ENCODE peak calls at places on chromosomes 2 and 18, in five cellular contexts. One of them, this sample, is unnamed.

GRCh38 chr18:22465859-22466602 is 48.3 kb upstream of the CTAGE1 start:
- DNase-seq in stimulated activated CD8-positive, alpha-beta memory T cell treated with anti-CD3 and anti-CD28 coated beads, Interleukin-7, amount 100 ng/mL, for 1 hour: no peak
- DNase-seq in activated T-helper 1 cell treated with Interleukin-2 at 50 U/mL for 16 hours: no peak
- DNase-seq in NCI-H1092 treated with DMSO at 0.1 percent for 48 hours: no peak
- DNase-seq in choroid plexus epithelial cell: peak
- DNase-seq in this sample: peak

GRCh38 chr18:61308795-61309393 is 24.3 kb upstream of the CDH20 start:
- DNase-seq in stimulated activated CD8-positive, alpha-beta memory T cell treated with anti-CD3 and anti-CD28 coated beads, Interleukin-7, amount 100 ng/mL, for 1 hour: no peak
- DNase-seq in activated T-helper 1 cell treated with Interleukin-2 at 50 U/mL for 16 hours: no peak
- DNase-seq in NCI-H1092 treated with DMSO at 0.1 percent for 48 hours: no peak
- DNase-seq in choroid plexus epithelial cell: no peak
- DNase-seq in this sample: peak

GRCh38 chr2:198296665-198297308 is 492.4 kb downstream of the PLCL1 start:
- DNase-seq in stimulated activated CD8-positive, alpha-beta memory T cell treated with anti-CD3 and anti-CD28 coated beads, Interleukin-7, amount 100 ng/mL, for 1 hour: peak
- DNase-seq in activated T-helper 1 cell treated with Interleukin-2 at 50 U/mL for 16 hours: peak
- DNase-seq in NCI-H1092 treated with DMSO at 0.1 percent for 48 hours: peak
- DNase-seq in choroid plexus epithelial cell: peak
- DNase-seq in this sample: peak

GRCh38 chr2:86297382-86298147 is 39.9 kb downstream of the REEP1 start:
- DNase-seq in stimulated activated CD8-positive, alpha-beta memory T cell treated with anti-CD3 and anti-CD28 coated beads, Interleukin-7, amount 100 ng/mL, for 1 hour: no peak
- DNase-seq in activated T-helper 1 cell treated with Interleukin-2 at 50 U/mL for 16 hours: no peak
- DNase-seq in NCI-H1092 treated with DMSO at 0.1 percent for 48 hours: no peak
- DNase-seq in choroid plexus epithelial cell: no peak
- DNase-seq in this sample: no peak

GRCh38 chr2:237956402-237956736 is 10.4 kb upstream of the UBE2F start:
- DNase-seq in stimulated activated CD8-positive, alpha-beta memory T cell treated with anti-CD3 and anti-CD28 coated beads, Interleukin-7, amount 100 ng/mL, for 1 hour: no peak
- DNase-seq in activated T-helper 1 cell treated with Interleukin-2 at 50 U/mL for 16 hours: no peak
- DNase-seq in NCI-H1092 treated with DMSO at 0.1 percent for 48 hours: no peak
- DNase-seq in choroid plexus epithelial cell: no peak
- DNase-seq in this sample: no peak

GRCh38 chr2:151761193-151761592 is 26.9 kb upstream of the NEB start:
- DNase-seq in stimulated activated CD8-positive, alpha-beta memory T cell treated with anti-CD3 and anti-CD28 coated beads, Interleukin-7, amount 100 ng/mL, for 1 hour: no peak
- DNase-seq in activated T-helper 1 cell treated with Interleukin-2 at 50 U/mL for 16 hours: no peak
- DNase-seq in NCI-H1092 treated with DMSO at 0.1 percent for 48 hours: no peak
- DNase-seq in choroid plexus epithelial cell: no peak
- DNase-seq in this sample: no peak

GRCh38 chr2:141724426-141724825 is 406.4 kb downstream of the LRP1B start:
- DNase-seq in stimulated activated CD8-positive, alpha-beta memory T cell treated with anti-CD3 and anti-CD28 coated beads, Interleukin-7, amount 100 ng/mL, for 1 hour: no peak
- DNase-seq in activated T-helper 1 cell treated with Interleukin-2 at 50 U/mL for 16 hours: no peak
- DNase-seq in NCI-H1092 treated with DMSO at 0.1 percent for 48 hours: no peak
- DNase-seq in choroid plexus epithelial cell: no peak
- DNase-seq in this sample: no peak

GRCh38 chr2:27857417-27858172 is 32.6 kb downstream of the RBKS start:
- DNase-seq in stimulated activated CD8-positive, alpha-beta memory T cell treated with anti-CD3 and anti-CD28 coated beads, Interleukin-7, amount 100 ng/mL, for 1 hour: no peak
- DNase-seq in activated T-helper 1 cell treated with Interleukin-2 at 50 U/mL for 16 hours: no peak
- DNase-seq in NCI-H1092 treated with DMSO at 0.1 percent for 48 hours: no peak
- DNase-seq in choroid plexus epithelial cell: peak
- DNase-seq in this sample: peak

GRCh38 chr2:129861666-129862288 is 117.7 kb upstream of the RAB6C start:
- DNase-seq in stimulated activated CD8-positive, alpha-beta memory T cell treated with anti-CD3 and anti-CD28 coated beads, Interleukin-7, amount 100 ng/mL, for 1 hour: no peak
- DNase-seq in activated T-helper 1 cell treated with Interleukin-2 at 50 U/mL for 16 hours: no peak
- DNase-seq in NCI-H1092 treated with DMSO at 0.1 percent for 48 hours: no peak
- DNase-seq in choroid plexus epithelial cell: no peak
- DNase-seq in this sample: no peak

GRCh38 chr2:17101091-17101490 is 417.1 kb downstream of the RAD51AP2 start:
- DNase-seq in stimulated activated CD8-positive, alpha-beta memory T cell treated with anti-CD3 and anti-CD28 coated beads, Interleukin-7, amount 100 ng/mL, for 1 hour: no peak
- DNase-seq in activated T-helper 1 cell treated with Interleukin-2 at 50 U/mL for 16 hours: no peak
- DNase-seq in NCI-H1092 treated with DMSO at 0.1 percent for 48 hours: no peak
- DNase-seq in choroid plexus epithelial cell: no peak
- DNase-seq in this sample: no peak

GRCh38 chr2:198518935-198519334 is 714.5 kb downstream of the PLCL1 start:
- DNase-seq in stimulated activated CD8-positive, alpha-beta memory T cell treated with anti-CD3 and anti-CD28 coated beads, Interleukin-7, amount 100 ng/mL, for 1 hour: no peak
- DNase-seq in activated T-helper 1 cell treated with Interleukin-2 at 50 U/mL for 16 hours: no peak
- DNase-seq in NCI-H1092 treated with DMSO at 0.1 percent for 48 hours: no peak
- DNase-seq in choroid plexus epithelial cell: no peak
- DNase-seq in this sample: no peak

GRCh38 chr18:6352275-6352674 is 62.4 kb downstream of the L3MBTL4 start:
- DNase-seq in stimulated activated CD8-positive, alpha-beta memory T cell treated with anti-CD3 and anti-CD28 coated beads, Interleukin-7, amount 100 ng/mL, for 1 hour: no peak
- DNase-seq in activated T-helper 1 cell treated with Interleukin-2 at 50 U/mL for 16 hours: no peak
- DNase-seq in NCI-H1092 treated with DMSO at 0.1 percent for 48 hours: no peak
- DNase-seq in choroid plexus epithelial cell: no peak
- DNase-seq in this sample: no peak

GRCh38 chr2:74481961-74482800 is 617 bp downstream of the CCDC142 start:
- DNase-seq in stimulated activated CD8-positive, alpha-beta memory T cell treated with anti-CD3 and anti-CD28 coated beads, Interleukin-7, amount 100 ng/mL, for 1 hour: no peak
- DNase-seq in activated T-helper 1 cell treated with Interleukin-2 at 50 U/mL for 16 hours: peak
- DNase-seq in NCI-H1092 treated with DMSO at 0.1 percent for 48 hours: peak
- DNase-seq in choroid plexus epithelial cell: no peak
- DNase-seq in this sample: no peak

GRCh38 chr2:28415010-28415409 is 22.4 kb downstream of the FOSL2 start:
- DNase-seq in stimulated activated CD8-positive, alpha-beta memory T cell treated with anti-CD3 and anti-CD28 coated beads, Interleukin-7, amount 100 ng/mL, for 1 hour: no peak
- DNase-seq in activated T-helper 1 cell treated with Interleukin-2 at 50 U/mL for 16 hours: no peak
- DNase-seq in NCI-H1092 treated with DMSO at 0.1 percent for 48 hours: no peak
- DNase-seq in choroid plexus epithelial cell: no peak
- DNase-seq in this sample: no peak

GRCh38 chr2:160224507-160224906 is 24.4 kb upstream of the ITGB6 start:
- DNase-seq in stimulated activated CD8-positive, alpha-beta memory T cell treated with anti-CD3 and anti-CD28 coated beads, Interleukin-7, amount 100 ng/mL, for 1 hour: no peak
- DNase-seq in activated T-helper 1 cell treated with Interleukin-2 at 50 U/mL for 16 hours: no peak
- DNase-seq in NCI-H1092 treated with DMSO at 0.1 percent for 48 hours: no peak
- DNase-seq in choroid plexus epithelial cell: no peak
- DNase-seq in this sample: no peak

GRCh38 chr2:186911551-186912085 is 62.6 kb upstream of the ZSWIM2 start:
- DNase-seq in stimulated activated CD8-positive, alpha-beta memory T cell treated with anti-CD3 and anti-CD28 coated beads, Interleukin-7, amount 100 ng/mL, for 1 hour: no peak
- DNase-seq in activated T-helper 1 cell treated with Interleukin-2 at 50 U/mL for 16 hours: no peak
- DNase-seq in NCI-H1092 treated with DMSO at 0.1 percent for 48 hours: no peak
- DNase-seq in choroid plexus epithelial cell: no peak
- DNase-seq in this sample: no peak

GRCh38 chr18:22933958-22934423 is 863 bp downstream of the RBBP8 start:
- DNase-seq in stimulated activated CD8-positive, alpha-beta memory T cell treated with anti-CD3 and anti-CD28 coated beads, Interleukin-7, amount 100 ng/mL, for 1 hour: no peak
- DNase-seq in activated T-helper 1 cell treated with Interleukin-2 at 50 U/mL for 16 hours: no peak
- DNase-seq in NCI-H1092 treated with DMSO at 0.1 percent for 48 hours: no peak
- DNase-seq in choroid plexus epithelial cell: peak
- DNase-seq in this sample: no peak

GRCh38 chr2:60333264-60333663 is 220.2 kb downstream of the BCL11A start:
- DNase-seq in stimulated activated CD8-positive, alpha-beta memory T cell treated with anti-CD3 and anti-CD28 coated beads, Interleukin-7, amount 100 ng/mL, for 1 hour: no peak
- DNase-seq in activated T-helper 1 cell treated with Interleukin-2 at 50 U/mL for 16 hours: no peak
- DNase-seq in NCI-H1092 treated with DMSO at 0.1 percent for 48 hours: no peak
- DNase-seq in choroid plexus epithelial cell: no peak
- DNase-seq in this sample: no peak

GRCh38 chr2:128601298-128602037 is 282.8 kb upstream of the HS6ST1 start:
- DNase-seq in stimulated activated CD8-positive, alpha-beta memory T cell treated with anti-CD3 and anti-CD28 coated beads, Interleukin-7, amount 100 ng/mL, for 1 hour: no peak
- DNase-seq in activated T-helper 1 cell treated with Interleukin-2 at 50 U/mL for 16 hours: no peak
- DNase-seq in NCI-H1092 treated with DMSO at 0.1 percent for 48 hours: no peak
- DNase-seq in choroid plexus epithelial cell: no peak
- DNase-seq in this sample: no peak

GRCh38 chr2:228417526-228417925 is 236.0 kb upstream of the SPHKAP start:
- DNase-seq in stimulated activated CD8-positive, alpha-beta memory T cell treated with anti-CD3 and anti-CD28 coated beads, Interleukin-7, amount 100 ng/mL, for 1 hour: no peak
- DNase-seq in activated T-helper 1 cell treated with Interleukin-2 at 50 U/mL for 16 hours: no peak
- DNase-seq in NCI-H1092 treated with DMSO at 0.1 percent for 48 hours: no peak
- DNase-seq in choroid plexus epithelial cell: no peak
- DNase-seq in this sample: peak

GRCh38 chr2:240820607-240821428 is 799 bp upstream of the KIF1A start:
- DNase-seq in stimulated activated CD8-positive, alpha-beta memory T cell treated with anti-CD3 and anti-CD28 coated beads, Interleukin-7, amount 100 ng/mL, for 1 hour: no peak
- DNase-seq in activated T-helper 1 cell treated with Interleukin-2 at 50 U/mL for 16 hours: no peak
- DNase-seq in NCI-H1092 treated with DMSO at 0.1 percent for 48 hours: peak
- DNase-seq in choroid plexus epithelial cell: no peak
- DNase-seq in this sample: no peak

GRCh38 chr18:76468345-76469275 is 26.4 kb downstream of the ZNF516 start:
- DNase-seq in stimulated activated CD8-positive, alpha-beta memory T cell treated with anti-CD3 and anti-CD28 coated beads, Interleukin-7, amount 100 ng/mL, for 1 hour: no peak
- DNase-seq in activated T-helper 1 cell treated with Interleukin-2 at 50 U/mL for 16 hours: no peak
- DNase-seq in NCI-H1092 treated with DMSO at 0.1 percent for 48 hours: no peak
- DNase-seq in choroid plexus epithelial cell: no peak
- DNase-seq in this sample: no peak

GRCh38 chr18:60549338-60549960 is 176.9 kb upstream of the MC4R start:
- DNase-seq in stimulated activated CD8-positive, alpha-beta memory T cell treated with anti-CD3 and anti-CD28 coated beads, Interleukin-7, amount 100 ng/mL, for 1 hour: no peak
- DNase-seq in activated T-helper 1 cell treated with Interleukin-2 at 50 U/mL for 16 hours: no peak
- DNase-seq in NCI-H1092 treated with DMSO at 0.1 percent for 48 hours: peak
- DNase-seq in choroid plexus epithelial cell: peak
- DNase-seq in this sample: peak

GRCh38 chr2:86414996-86415395 is 26.2 kb upstream of the KDM3A start:
- DNase-seq in stimulated activated CD8-positive, alpha-beta memory T cell treated with anti-CD3 and anti-CD28 coated beads, Interleukin-7, amount 100 ng/mL, for 1 hour: no peak
- DNase-seq in activated T-helper 1 cell treated with Interleukin-2 at 50 U/mL for 16 hours: no peak
- DNase-seq in NCI-H1092 treated with DMSO at 0.1 percent for 48 hours: peak
- DNase-seq in choroid plexus epithelial cell: no peak
- DNase-seq in this sample: no peak

GRCh38 chr18:64202229-64202835 is 53.4 kb upstream of the LINC00305 start:
- DNase-seq in stimulated activated CD8-positive, alpha-beta memory T cell treated with anti-CD3 and anti-CD28 coated beads, Interleukin-7, amount 100 ng/mL, for 1 hour: no peak
- DNase-seq in activated T-helper 1 cell treated with Interleukin-2 at 50 U/mL for 16 hours: no peak
- DNase-seq in NCI-H1092 treated with DMSO at 0.1 percent for 48 hours: peak
- DNase-seq in choroid plexus epithelial cell: peak
- DNase-seq in this sample: no peak

GRCh38 chr2:236840857-236841256 is 244.8 kb upstream of the COPS8 start:
- DNase-seq in stimulated activated CD8-positive, alpha-beta memory T cell treated with anti-CD3 and anti-CD28 coated beads, Interleukin-7, amount 100 ng/mL, for 1 hour: no peak
- DNase-seq in activated T-helper 1 cell treated with Interleukin-2 at 50 U/mL for 16 hours: no peak
- DNase-seq in NCI-H1092 treated with DMSO at 0.1 percent for 48 hours: no peak
- DNase-seq in choroid plexus epithelial cell: no peak
- DNase-seq in this sample: no peak

GRCh38 chr2:219645631-219646527 is 18.4 kb downstream of the SLC4A3 start:
- DNase-seq in stimulated activated CD8-positive, alpha-beta memory T cell treated with anti-CD3 and anti-CD28 coated beads, Interleukin-7, amount 100 ng/mL, for 1 hour: no peak
- DNase-seq in activated T-helper 1 cell treated with Interleukin-2 at 50 U/mL for 16 hours: no peak
- DNase-seq in NCI-H1092 treated with DMSO at 0.1 percent for 48 hours: no peak
- DNase-seq in choroid plexus epithelial cell: peak
- DNase-seq in this sample: peak

GRCh38 chr2:207275779-207276178 is 110.0 kb upstream of the KLF7 start:
- DNase-seq in stimulated activated CD8-positive, alpha-beta memory T cell treated with anti-CD3 and anti-CD28 coated beads, Interleukin-7, amount 100 ng/mL, for 1 hour: no peak
- DNase-seq in activated T-helper 1 cell treated with Interleukin-2 at 50 U/mL for 16 hours: no peak
- DNase-seq in NCI-H1092 treated with DMSO at 0.1 percent for 48 hours: no peak
- DNase-seq in choroid plexus epithelial cell: no peak
- DNase-seq in this sample: no peak

GRCh38 chr2:202831241-202831997 is 40.1 kb downstream of the ICA1L start:
- DNase-seq in stimulated activated CD8-positive, alpha-beta memory T cell treated with anti-CD3 and anti-CD28 coated beads, Interleukin-7, amount 100 ng/mL, for 1 hour: peak
- DNase-seq in activated T-helper 1 cell treated with Interleukin-2 at 50 U/mL for 16 hours: no peak
- DNase-seq in NCI-H1092 treated with DMSO at 0.1 percent for 48 hours: peak
- DNase-seq in choroid plexus epithelial cell: peak
- DNase-seq in this sample: peak

GRCh38 chr2:159083601-159084000 is 115.2 kb downstream of the TANC1 start:
- DNase-seq in stimulated activated CD8-positive, alpha-beta memory T cell treated with anti-CD3 and anti-CD28 coated beads, Interleukin-7, amount 100 ng/mL, for 1 hour: no peak
- DNase-seq in activated T-helper 1 cell treated with Interleukin-2 at 50 U/mL for 16 hours: no peak
- DNase-seq in NCI-H1092 treated with DMSO at 0.1 percent for 48 hours: no peak
- DNase-seq in choroid plexus epithelial cell: peak
- DNase-seq in this sample: peak

GRCh38 chr2:176729706-176730569 is 460.7 kb downstream of the MTX2 start:
- DNase-seq in stimulated activated CD8-positive, alpha-beta memory T cell treated with anti-CD3 and anti-CD28 coated beads, Interleukin-7, amount 100 ng/mL, for 1 hour: no peak
- DNase-seq in activated T-helper 1 cell treated with Interleukin-2 at 50 U/mL for 16 hours: no peak
- DNase-seq in NCI-H1092 treated with DMSO at 0.1 percent for 48 hours: peak
- DNase-seq in choroid plexus epithelial cell: peak
- DNase-seq in this sample: peak

GRCh38 chr2:110114007-110114591 is 1.5 kb downstream of the MALL start:
- DNase-seq in stimulated activated CD8-positive, alpha-beta memory T cell treated with anti-CD3 and anti-CD28 coated beads, Interleukin-7, amount 100 ng/mL, for 1 hour: no peak
- DNase-seq in activated T-helper 1 cell treated with Interleukin-2 at 50 U/mL for 16 hours: no peak
- DNase-seq in NCI-H1092 treated with DMSO at 0.1 percent for 48 hours: no peak
- DNase-seq in choroid plexus epithelial cell: no peak
- DNase-seq in this sample: no peak

GRCh38 chr2:234502285-234502918 is 5.5 kb upstream of the ARL4C start:
- DNase-seq in stimulated activated CD8-positive, alpha-beta memory T cell treated with anti-CD3 and anti-CD28 coated beads, Interleukin-7, amount 100 ng/mL, for 1 hour: no peak
- DNase-seq in activated T-helper 1 cell treated with Interleukin-2 at 50 U/mL for 16 hours: no peak
- DNase-seq in NCI-H1092 treated with DMSO at 0.1 percent for 48 hours: no peak
- DNase-seq in choroid plexus epithelial cell: peak
- DNase-seq in this sample: peak

GRCh38 chr2:11056614-11057013 is 98.7 kb upstream of the SLC66A3 start:
- DNase-seq in stimulated activated CD8-positive, alpha-beta memory T cell treated with anti-CD3 and anti-CD28 coated beads, Interleukin-7, amount 100 ng/mL, for 1 hour: no peak
- DNase-seq in activated T-helper 1 cell treated with Interleukin-2 at 50 U/mL for 16 hours: no peak
- DNase-seq in NCI-H1092 treated with DMSO at 0.1 percent for 48 hours: no peak
- DNase-seq in choroid plexus epithelial cell: peak
- DNase-seq in this sample: peak

GRCh38 chr18:12645751-12646203 is 12.1 kb downstream of the SPIRE1 start:
- DNase-seq in stimulated activated CD8-positive, alpha-beta memory T cell treated with anti-CD3 and anti-CD28 coated beads, Interleukin-7, amount 100 ng/mL, for 1 hour: no peak
- DNase-seq in activated T-helper 1 cell treated with Interleukin-2 at 50 U/mL for 16 hours: no peak
- DNase-seq in NCI-H1092 treated with DMSO at 0.1 percent for 48 hours: peak
- DNase-seq in choroid plexus epithelial cell: peak
- DNase-seq in this sample: peak

GRCh38 chr2:219803294-219803693 is 175.9 kb downstream of the SLC4A3 start:
- DNase-seq in stimulated activated CD8-positive, alpha-beta memory T cell treated with anti-CD3 and anti-CD28 coated beads, Interleukin-7, amount 100 ng/mL, for 1 hour: no peak
- DNase-seq in activated T-helper 1 cell treated with Interleukin-2 at 50 U/mL for 16 hours: no peak
- DNase-seq in NCI-H1092 treated with DMSO at 0.1 percent for 48 hours: no peak
- DNase-seq in choroid plexus epithelial cell: peak
- DNase-seq in this sample: peak

GRCh38 chr2:217940261-217941220 is 62.3 kb downstream of the TNS1 start:
- DNase-seq in stimulated activated CD8-positive, alpha-beta memory T cell treated with anti-CD3 and anti-CD28 coated beads, Interleukin-7, amount 100 ng/mL, for 1 hour: no peak
- DNase-seq in activated T-helper 1 cell treated with Interleukin-2 at 50 U/mL for 16 hours: no peak
- DNase-seq in NCI-H1092 treated with DMSO at 0.1 percent for 48 hours: no peak
- DNase-seq in choroid plexus epithelial cell: no peak
- DNase-seq in this sample: no peak

GRCh38 chr2:238102865-238103264 is 2.7 kb downstream of the ESPNL start:
- DNase-seq in stimulated activated CD8-positive, alpha-beta memory T cell treated with anti-CD3 and anti-CD28 coated beads, Interleukin-7, amount 100 ng/mL, for 1 hour: no peak
- DNase-seq in activated T-helper 1 cell treated with Interleukin-2 at 50 U/mL for 16 hours: no peak
- DNase-seq in NCI-H1092 treated with DMSO at 0.1 percent for 48 hours: no peak
- DNase-seq in choroid plexus epithelial cell: no peak
- DNase-seq in this sample: no peak

GRCh38 chr2:230944123-230944653 is 19.1 kb upstream of the GPR55 start:
- DNase-seq in stimulated activated CD8-positive, alpha-beta memory T cell treated with anti-CD3 and anti-CD28 coated beads, Interleukin-7, amount 100 ng/mL, for 1 hour: no peak
- DNase-seq in activated T-helper 1 cell treated with Interleukin-2 at 50 U/mL for 16 hours: no peak
- DNase-seq in NCI-H1092 treated with DMSO at 0.1 percent for 48 hours: no peak
- DNase-seq in choroid plexus epithelial cell: no peak
- DNase-seq in this sample: no peak